ENCODE peak calls at places on chromosomes 2 and 18, in eight cellular contexts. A is Peyer's patch, H is tibial nerve, D is sigmoid colon, J is HCT116, E is uterus, X is breast epithelium, P is right lobe of liver. V is an unnamed sample.

GRCh38 chr2:72780483-72780882 is 45.4 kb downstream of the EXOC6B start:
- DNase-seq in J (no peak), A (no peak), X (no peak), E (no peak), P (no peak), D (no peak), H (no peak), V (no peak)

GRCh38 chr2:166651080-166651675 is 157.1 kb upstream of the SCN7A start:
- DNase-seq in A (no peak), P (no peak), D (no peak), J (no peak), X (no peak), H (no peak), E (no peak), V (no peak)

GRCh38 chr2:149877913-149878312 is 290.3 kb upstream of the MMADHC start:
- DNase-seq in E (no peak), A (no peak), H (no peak), J (peak), P (no peak), X (peak), D (no peak), V (no peak)

GRCh38 chr2:50118951-50119702 is 912.8 kb downstream of the NRXN1 start:
- DNase-seq in A (no peak), J (no peak), P (no peak), E (no peak), H (no peak), D (no peak), X (no peak), V (no peak)

GRCh38 chr18:39053569-39053968 is 1488.0 kb upstream of the CELF4 start:
- DNase-seq in X (no peak), D (no peak), H (no peak), P (no peak), E (no peak), J (no peak), A (no peak), V (no peak)

GRCh38 chr2:178436662-178437061 is 14.3 kb downstream of the PRKRA start:
- DNase-seq in A (no peak), H (no peak), J (no peak), X (no peak), D (no peak), P (no peak), E (no peak), V (no peak)

GRCh38 chr2:19881221-19881620 is 20.6 kb downstream of the TTC32 start:
- DNase-seq in E (no peak), H (no peak), X (no peak), D (no peak), J (no peak), A (no peak), P (no peak), V (no peak)

GRCh38 chr2:141329949-141330348 is 800.9 kb downstream of the LRP1B start:
- DNase-seq in E (no peak), D (no peak), P (no peak), X (no peak), J (no peak), A (no peak), H (no peak), V (no peak)

GRCh38 chr2:147082850-147083522 is 761.8 kb upstream of the ACVR2A start:
- DNase-seq in X (peak), P (no peak), E (peak), A (peak), H (no peak), J (peak), D (no peak), V (peak)

GRCh38 chr2:32732912-32733472 is 105.1 kb downstream of the TTC27 start:
- DNase-seq in A (no peak), J (no peak), H (no peak), P (no peak), X (no peak), E (no peak), D (no peak), V (no peak)

GRCh38 chr2:174779361-174779928 is 15.2 kb upstream of the CHRNA1 start:
- DNase-seq in J (no peak), P (no peak), H (no peak), E (no peak), A (no peak), X (no peak), D (no peak), V (no peak)

GRCh38 chr18:74498712-74499629 is 2.8 kb downstream of the CNDP2 start:
- DNase-seq in E (no peak), P (peak), D (peak), H (no peak), A (peak), X (peak), J (no peak), V (peak)

GRCh38 chr2:229713371-229714079 is 830 bp downstream of the DNER start:
- DNase-seq in E (no peak), P (no peak), J (no peak), X (no peak), H (no peak), A (no peak), D (no peak), V (no peak)

GRCh38 chr2:46913471-46914381 is 1.9 kb downstream of the MCFD2 start:
- DNase-seq in A (no peak), P (peak), J (peak), D (peak), X (peak), H (no peak), E (no peak), V (peak)

GRCh38 chr2:237714690-237715458 is 83.7 kb upstream of the RBM44 start:
- DNase-seq in E (peak), D (peak), A (peak), X (peak), P (no peak), H (no peak), J (no peak), V (peak)

GRCh38 chr2:65067806-65068553 is 11.8 kb downstream of the CEP68 start:
- DNase-seq in E (no peak), D (no peak), A (no peak), J (no peak), X (no peak), P (no peak), H (no peak), V (no peak)

GRCh38 chr18:36420826-36421225 is 123.3 kb downstream of the FHOD3 start:
- DNase-seq in H (no peak), X (no peak), P (no peak), E (no peak), D (no peak), J (no peak), A (no peak), V (no peak)

GRCh38 chr18:31609886-31610646 is 18.4 kb downstream of the TTR start:
- DNase-seq in X (no peak), P (no peak), D (no peak), A (no peak), H (no peak), E (no peak), J (no peak), V (no peak)

GRCh38 chr2:73172963-73173362 is 29.4 kb upstream of the NOTO start:
- DNase-seq in H (no peak), A (no peak), J (no peak), P (no peak), X (no peak), D (no peak), E (no peak), V (no peak)

GRCh38 chr18:45802814-45803492 is 22.5 kb upstream of the SIGLEC15 start:
- DNase-seq in D (no peak), A (no peak), X (no peak), E (no peak), H (no peak), P (no peak), J (peak), V (no peak)

GRCh38 chr2:105612049-105612448 is 132.7 kb upstream of the NCK2 start:
- DNase-seq in A (no peak), E (no peak), P (no peak), J (no peak), X (no peak), H (no peak), D (no peak), V (no peak)

GRCh38 chr2:108626993-108627392 is 92.3 kb upstream of the RANBP2 start:
- DNase-seq in P (no peak), E (no peak), A (no peak), H (no peak), D (no peak), J (no peak), X (no peak), V (no peak)

GRCh38 chr2:75592028-75592427 is 31.3 kb upstream of the EVA1A start:
- DNase-seq in D (no peak), J (peak), H (no peak), E (no peak), X (peak), A (no peak), P (no peak), V (no peak)

GRCh38 chr18:80037300-80037699 is 3.1 kb downstream of the RBFA start:
- DNase-seq in A (no peak), E (no peak), D (no peak), P (no peak), X (no peak), J (no peak), H (no peak), V (no peak)

GRCh38 chr2:28645553-28645952 is 106.1 kb upstream of the PPP1CB start:
- DNase-seq in X (no peak), H (no peak), J (no peak), A (no peak), D (no peak), P (no peak), E (no peak), V (no peak)

GRCh38 chr2:84906900-84907714 is 1.7 kb downstream of the TMSB10 start:
- DNase-seq in J (peak), H (no peak), D (peak), P (peak), A (peak), X (peak), E (peak), V (peak)

GRCh38 chr2:144441711-144442141 is 78.2 kb downstream of the ZEB2 start:
- DNase-seq in P (no peak), H (no peak), X (no peak), D (no peak), E (no peak), J (no peak), A (no peak), V (no peak)

GRCh38 chr2:24009680-24010476 is at the start of gene MFSD2B:
- DNase-seq in X (no peak), D (no peak), A (no peak), E (no peak), H (no peak), J (no peak), P (no peak), V (no peak)

GRCh38 chr18:35710581-35710980 is 129.0 kb downstream of the GALNT1 start:
- DNase-seq in E (no peak), A (no peak), X (no peak), J (no peak), H (no peak), D (no peak), P (no peak), V (no peak)

GRCh38 chr18:57095884-57096283 is 51.0 kb upstream of the BOD1L2 start:
- DNase-seq in X (no peak), P (no peak), E (no peak), D (no peak), H (no peak), J (no peak), A (no peak), V (no peak)

GRCh38 chr18:10971717-10972116 is 177.7 kb downstream of the PIEZO2 start:
- DNase-seq in X (no peak), H (no peak), J (no peak), E (no peak), A (no peak), D (no peak), P (no peak), V (no peak)

GRCh38 chr18:48929212-48929612 is 21.6 kb downstream of the SMAD7 start:
- DNase-seq in X (no peak), H (no peak), D (no peak), E (no peak), P (no peak), J (no peak), A (no peak), V (no peak)

GRCh38 chr18:48928787-48929186 is 22.0 kb downstream of the SMAD7 start:
- DNase-seq in H (no peak), A (peak), P (no peak), J (no peak), X (no peak), D (no peak), E (no peak), V (peak)

GRCh38 chr18:48924621-48925601 is 25.9 kb downstream of the SMAD7 start:
- DNase-seq in E (no peak), D (no peak), J (no peak), A (no peak), X (no peak), H (no peak), P (peak), V (no peak)

GRCh38 chr18:48926420-48926857 is 24.3 kb downstream of the SMAD7 start:
- DNase-seq in D (no peak), J (no peak), E (no peak), H (no peak), A (no peak), P (peak), X (no peak), V (peak)

DNA sequence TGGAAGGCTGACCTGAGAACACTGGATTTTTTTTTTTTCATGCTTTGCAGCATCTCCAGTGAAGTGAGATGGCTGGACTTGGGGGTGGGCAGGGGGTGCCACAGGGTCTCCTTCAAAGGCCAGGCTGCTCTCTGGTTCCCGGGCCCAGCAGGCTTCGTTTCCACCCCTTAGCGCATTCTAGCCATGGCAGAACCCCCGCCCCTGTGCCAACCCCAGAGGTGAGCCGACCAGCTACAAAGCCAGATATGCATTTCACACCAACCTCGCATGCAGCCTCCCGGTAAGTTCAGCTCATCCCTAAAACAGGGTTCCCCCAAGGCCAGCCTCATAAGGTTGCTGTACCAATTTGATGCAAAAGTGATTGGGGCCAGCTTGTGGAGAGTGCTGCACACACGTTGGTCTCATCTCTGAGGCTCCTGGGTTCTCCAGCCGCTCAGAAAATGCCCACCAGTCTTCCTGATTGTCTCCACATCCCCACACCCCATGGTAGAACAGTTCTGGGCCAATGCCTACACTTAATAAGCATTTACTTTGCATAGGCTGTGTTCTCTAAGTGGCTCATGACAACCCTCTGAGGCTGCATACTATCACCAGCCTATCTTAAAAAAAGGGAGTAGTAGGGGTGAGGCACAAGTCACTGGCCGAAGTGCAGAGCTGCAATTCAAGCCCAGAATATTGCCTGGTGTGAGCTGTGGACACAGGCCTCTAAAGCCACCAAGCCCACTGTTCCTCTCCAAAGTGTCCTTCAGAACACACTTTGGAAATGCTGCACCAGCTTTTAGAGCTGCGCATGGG is 23.3 kb downstream of the SMAD7 start:
- DNase-seq in D (no peak), J (no peak), P (no peak), H (no peak), A (no peak), X (no peak), E (no peak), V (no peak)
- H3K27ac ChIP-seq in D (peak), J (no peak), P (peak), H (no peak), A (peak), X (no peak), E (no peak), V (peak)

DNA sequence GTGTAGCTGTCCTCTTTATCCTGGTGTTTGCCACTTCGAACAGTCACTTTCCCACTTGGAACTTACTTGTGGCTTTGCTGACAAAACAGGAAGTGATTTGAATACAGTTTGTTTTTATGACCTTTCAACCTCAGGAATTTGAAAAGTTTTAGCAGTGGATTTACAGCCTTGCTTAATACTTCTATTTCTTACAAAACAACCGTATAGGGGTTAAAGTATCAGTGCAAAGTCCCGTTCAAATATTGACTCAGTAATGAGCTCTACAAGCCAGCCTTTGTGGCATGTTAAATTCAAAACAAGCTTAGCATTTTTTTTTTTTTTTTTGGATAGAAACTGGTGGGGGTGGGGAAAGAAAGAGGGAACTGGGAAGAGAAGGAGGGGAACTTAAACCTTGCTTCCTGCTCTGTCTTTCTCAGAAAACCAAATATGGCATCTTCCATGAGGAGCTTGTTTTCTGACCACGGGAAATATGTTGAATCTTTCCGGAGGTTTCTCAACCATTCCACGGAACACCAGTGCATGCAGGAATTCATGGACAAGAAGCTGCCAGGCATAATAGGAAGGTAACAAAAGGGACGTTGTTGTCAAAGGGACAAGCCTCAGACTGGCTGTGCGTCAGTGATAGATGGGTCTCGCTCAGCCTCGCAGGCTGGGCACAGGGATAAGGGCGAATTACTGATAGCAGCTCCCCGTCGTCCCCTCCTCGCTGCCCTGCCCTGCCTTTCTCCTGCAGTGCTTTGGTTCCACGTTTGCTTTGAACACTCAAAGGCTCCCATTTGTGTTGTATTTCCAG is at the start of gene HNMT:
- DNase-seq in P (peak), X (peak), H (no peak), A (no peak), E (no peak), J (no peak), D (peak), V (peak)
- TF ChIP-seq POLR2A in P (peak), X (no peak), H (no peak), A (no peak), E (peak), J (no peak), D (no peak), V (no peak)

DNA sequence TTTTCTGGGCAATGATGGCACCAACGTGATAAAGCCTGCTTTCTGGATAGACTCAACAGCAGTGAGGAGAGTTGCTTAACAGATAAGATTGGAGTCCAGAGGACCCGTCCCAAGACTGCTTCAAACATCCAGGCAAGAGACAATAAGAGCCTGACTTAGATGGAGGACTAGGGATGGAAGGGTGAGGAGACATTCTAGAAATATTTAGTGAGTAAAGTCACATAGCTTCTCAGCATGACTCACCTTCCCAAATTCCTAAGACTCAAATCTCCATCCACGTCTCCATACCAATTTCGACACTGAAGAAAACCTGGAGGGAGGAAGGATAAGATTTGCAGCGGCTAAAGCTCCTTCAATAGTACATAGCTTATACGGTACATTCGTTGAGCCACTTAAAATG is 88.2 kb upstream of the KLF7 start:
- DNase-seq in E (no peak), H (no peak), A (no peak), P (no peak), X (no peak), J (no peak), D (no peak), V (no peak)
- H3K27ac ChIP-seq in E (no peak), H (no peak), A (no peak), P (no peak), X (no peak), J (no peak), D (no peak), V (no peak)

DNA sequence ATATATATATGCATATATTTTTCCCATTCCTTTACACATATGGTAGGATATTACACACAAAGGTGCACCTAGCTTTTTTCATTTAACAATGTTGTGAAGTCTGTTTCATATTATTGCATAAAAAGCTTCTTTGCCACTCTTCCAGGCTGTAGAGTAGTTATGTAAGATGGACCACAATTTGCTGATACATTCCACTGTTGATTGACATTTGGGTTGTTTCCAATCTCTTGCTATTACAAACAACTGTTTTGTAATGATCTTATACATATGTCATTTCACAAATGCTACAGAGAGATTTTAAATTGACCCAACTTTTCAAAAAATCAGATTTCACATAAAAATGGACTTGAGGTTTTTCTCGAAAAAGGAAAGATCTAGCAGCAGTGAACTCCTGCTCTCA is 301.4 kb downstream of the CDCA7 start:
- DNase-seq in X (no peak), P (no peak), A (no peak), J (no peak), H (no peak), E (no peak), D (no peak), V (no peak)
- TF ChIP-seq POLR2A in X (no peak), P (no peak), A (no peak), J (no peak), H (no peak), E (no peak), D (no peak), V (no peak)

GRCh38 chr18:78127041-78127440 is 852.6 kb upstream of the SALL3 start:
- DNase-seq in J (no peak), E (no peak), P (no peak), H (no peak), A (no peak), X (no peak), D (no peak), V (no peak)
- H3K27ac ChIP-seq in J (no peak), E (no peak), P (no peak), H (no peak), A (no peak), X (no peak), D (no peak), V (no peak)

DNA sequence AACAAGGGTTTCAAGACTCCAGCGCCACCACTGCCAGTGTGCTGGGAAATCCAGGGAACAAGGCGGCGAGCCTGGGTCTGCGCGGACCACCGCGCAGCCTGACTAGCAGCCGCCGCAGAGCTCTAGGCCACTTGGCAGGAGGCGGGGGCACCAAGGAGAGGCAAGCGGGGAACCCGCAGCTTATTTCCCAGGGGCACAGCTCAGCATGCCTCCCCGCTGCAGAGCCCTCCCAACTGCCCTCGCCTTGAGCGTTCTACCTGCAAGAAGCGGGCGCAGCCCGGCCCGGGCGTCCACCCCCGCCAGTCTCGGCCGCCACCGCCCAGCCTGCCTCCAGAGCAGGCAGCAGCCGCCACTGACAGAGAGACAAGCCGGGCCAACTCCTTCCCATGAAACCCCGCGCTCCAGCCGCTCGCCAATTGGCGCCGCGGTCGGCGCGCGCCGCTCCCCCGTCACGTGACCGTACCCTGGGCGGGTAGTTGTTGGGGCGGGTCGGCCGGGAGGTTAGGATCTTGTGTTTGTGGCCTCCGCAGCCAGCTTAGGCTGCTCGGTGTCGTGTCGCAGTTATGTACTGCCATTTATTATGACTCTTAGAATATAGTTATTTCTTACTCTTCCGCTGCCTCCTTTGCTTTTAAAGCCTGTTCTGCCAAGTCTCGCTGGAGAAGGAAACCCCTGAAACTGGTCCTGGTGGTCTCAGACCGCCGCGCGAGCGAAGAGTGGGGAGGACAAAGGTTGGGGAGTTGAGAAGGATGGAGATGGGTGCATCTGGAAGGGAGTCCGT is at the start of gene LNPK:
- DNase-seq in D (peak), H (peak), P (peak), E (peak), A (peak), X (peak), J (peak), V (peak)
- TF ChIP-seq POLR2A in D (peak), H (no peak), P (peak), E (peak), A (peak), X (peak), J (peak), V (no peak)